ENCODE peak calls at places on chromosomes 7 and 10, in four cellular contexts. I, D, Y and N are unnamed samples.

GRCh38 chr7:120819861-120820260 is 38.1 kb downstream of the TSPAN12 start:
- DNase-seq in I (peak), D (no peak), Y (no peak), N (no peak)

GRCh38 chr10:132341017-132341416 is 9.0 kb downstream of the LRRC27 start:
- DNase-seq in I (no peak), D (no peak), Y (no peak), N (no peak)

GRCh38 chr7:52285689-52286088 is 749.7 kb upstream of the POM121L12 start:
- DNase-seq in I (no peak), D (no peak), Y (no peak), N (no peak)

GRCh38 chr7:63789378-63790176 is 209.1 kb upstream of the ZNF722 start:
- DNase-seq in I (peak), D (no peak), Y (no peak), N (no peak)

GRCh38 chr10:12019343-12019971 is 23.2 kb downstream of the UPF2 start:
- DNase-seq in I (no peak), D (peak), Y (no peak), N (no peak)

GRCh38 chr7:151232272-151233110 is at the start of gene CHPF2:
- DNase-seq in I (peak), D (peak), Y (peak), N (peak)

GRCh38 chr7:34060548-34060947 is 155.2 kb downstream of the BMPER start:
- DNase-seq in I (no peak), D (peak), Y (no peak), N (no peak)

GRCh38 chr7:133484135-133484534 is 231.3 kb downstream of the EXOC4 start:
- DNase-seq in I (no peak), D (no peak), Y (no peak), N (no peak)

GRCh38 chr7:27113991-27114866 is 11.7 kb upstream of the HOXA2 start:
- DNase-seq in I (peak), D (peak), Y (no peak), N (no peak)

GRCh38 chr7:55423277-55423711 is 58.2 kb downstream of the LANCL2 start:
- DNase-seq in I (no peak), D (peak), Y (no peak), N (no peak)

GRCh38 chr7:152435384-152436278 is at the start of gene KMT2C:
- DNase-seq in I (peak), D (peak), Y (peak), N (peak)

DNA sequence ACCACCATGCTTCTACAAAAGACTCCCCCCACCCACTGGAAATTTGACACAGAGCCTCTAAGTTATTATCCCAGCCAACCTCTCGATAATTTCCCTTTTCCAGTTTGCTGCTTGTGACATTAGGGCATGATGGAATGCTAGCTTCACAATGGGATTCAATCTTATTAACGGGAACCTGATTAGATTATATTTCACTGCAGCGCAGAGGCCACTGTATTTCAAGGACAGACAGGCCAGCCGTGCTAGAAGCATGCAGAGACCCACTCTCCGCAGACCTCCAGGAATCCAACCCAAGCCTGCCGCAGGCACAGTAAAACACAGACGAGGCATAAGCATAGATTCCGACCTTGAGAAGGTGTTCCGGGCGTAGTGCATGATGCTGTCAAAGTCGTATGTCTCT is 61.8 kb upstream of the OPALIN start:
- DNase-seq in I (no peak), D (no peak), Y (no peak), N (no peak)
- H3K4me3 ChIP-seq in I (no peak), D (no peak), Y (no peak), N (no peak)

GRCh38 chr7:73890541-73891147 is 29.7 kb downstream of the TMEM270 start:
- DNase-seq in I (no peak), D (no peak), Y (no peak), N (no peak)

GRCh38 chr7:73894851-73895441 is 34.0 kb downstream of the TMEM270 start:
- DNase-seq in I (peak), D (peak), Y (peak), N (peak)

GRCh38 chr7:73891178-73891885 is 30.4 kb downstream of the TMEM270 start:
- DNase-seq in I (no peak), D (peak), Y (no peak), N (no peak)

GRCh38 chr7:73893342-73894101 is 32.6 kb downstream of the TMEM270 start:
- DNase-seq in I (no peak), D (peak), Y (peak), N (no peak)

DNA sequence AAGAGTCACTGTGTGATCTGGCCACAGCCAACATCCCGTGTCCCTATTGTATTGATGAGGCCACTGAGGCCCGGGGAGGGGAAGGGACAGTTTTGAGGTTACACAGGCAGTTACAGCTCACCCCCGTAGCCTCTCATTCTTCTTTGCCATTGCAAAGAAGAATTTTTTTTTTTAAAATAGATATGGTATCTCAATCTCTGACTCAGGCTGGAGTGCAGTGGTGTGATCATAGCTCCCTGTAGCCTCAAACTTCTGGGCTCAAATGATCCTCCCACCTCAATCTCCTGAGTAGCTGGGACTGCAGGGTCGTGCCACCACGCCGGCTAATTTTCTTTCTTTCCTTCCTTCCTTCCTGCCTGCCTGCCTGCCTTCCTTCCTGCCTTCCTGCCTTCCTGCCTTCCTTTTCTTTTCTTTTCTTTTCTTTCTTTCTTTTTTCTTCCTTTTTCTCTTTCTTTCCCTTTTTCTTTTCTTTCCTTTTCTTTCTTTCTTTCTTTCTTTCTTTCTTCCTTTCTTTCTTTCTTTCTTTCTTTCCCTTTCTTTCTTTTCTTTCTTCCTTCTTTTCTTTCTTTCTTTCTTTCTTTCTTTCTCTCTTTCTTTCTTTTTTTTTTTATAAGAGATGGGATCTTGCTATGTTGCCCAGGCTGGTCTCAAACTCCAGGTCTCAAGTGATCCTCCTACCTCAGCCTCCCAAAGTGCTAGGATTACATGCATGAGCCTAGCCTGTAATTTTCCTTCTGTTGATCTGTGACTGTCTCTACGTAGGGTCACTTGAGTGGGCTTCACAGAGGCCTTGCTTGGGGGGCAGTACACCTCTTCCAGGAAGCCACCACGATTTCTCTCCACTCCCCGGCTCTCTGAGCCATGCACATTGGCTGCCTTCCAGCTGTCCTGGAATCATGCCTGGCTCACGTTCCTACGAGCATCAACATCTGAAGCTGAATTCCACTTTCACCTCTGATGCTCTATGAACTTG is 31.3 kb downstream of the TMEM270 start:
- DNase-seq in I (peak), D (peak), Y (peak), N (no peak)
- H3K27ac ChIP-seq in I (no peak), D (peak), Y (no peak), N (no peak)

GRCh38 chr7:5397657-5398237 is 25.9 kb downstream of the TNRC18 start:
- DNase-seq in I (no peak), D (no peak), Y (no peak), N (no peak)
- H3K4me3 ChIP-seq in I (no peak), D (no peak), Y (no peak), N (peak)

DNA sequence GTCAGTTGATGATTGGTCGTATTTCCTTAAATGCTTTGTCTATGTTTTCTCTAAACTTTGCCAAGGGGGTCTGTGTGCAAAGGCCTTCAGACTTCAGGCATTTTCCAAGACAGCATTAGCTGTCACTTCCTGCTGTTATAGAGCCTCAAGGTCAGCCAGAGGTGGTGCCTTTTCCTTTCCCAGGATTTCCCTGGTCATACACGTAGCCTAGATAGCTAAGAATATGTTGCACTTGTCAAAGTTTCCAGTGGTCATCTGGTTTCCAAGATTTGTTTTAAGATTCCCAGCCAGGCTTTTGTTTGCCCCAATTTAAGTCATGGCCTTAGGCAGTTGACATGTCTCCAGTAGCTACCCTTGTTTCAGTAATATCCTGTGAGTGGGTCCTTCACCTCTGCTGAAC is 133.2 kb upstream of the IGFBP3 start:
- DNase-seq in I (no peak), D (no peak), Y (no peak), N (no peak)
- H3K27ac ChIP-seq in I (no peak), D (no peak), Y (no peak), N (peak)

GRCh38 chr10:122142652-122143237 is 128.4 kb upstream of the BTBD16 start:
- DNase-seq in I (peak), D (no peak), Y (no peak), N (no peak)

GRCh38 chr10:122141821-122142651 is 129.1 kb upstream of the BTBD16 start:
- DNase-seq in I (peak), D (peak), Y (no peak), N (no peak)

GRCh38 chr10:122140477-122140902 is 130.6 kb upstream of the BTBD16 start:
- DNase-seq in I (peak), D (peak), Y (no peak), N (no peak)

GRCh38 chr10:122139627-122140151 is 131.4 kb upstream of the BTBD16 start:
- DNase-seq in I (no peak), D (no peak), Y (no peak), N (no peak)

GRCh38 chr10:122140941-122141623 is 130.0 kb upstream of the BTBD16 start:
- DNase-seq in I (peak), D (peak), Y (peak), N (peak)
- H3K4me3 ChIP-seq in I (peak), D (no peak), Y (no peak), N (no peak)

GRCh38 chr10:124685251-124685650 is 58.9 kb downstream of the FAM53B start:
- DNase-seq in I (no peak), D (no peak), Y (no peak), N (no peak)

GRCh38 chr10:124688366-124688765 is 55.8 kb downstream of the FAM53B start:
- DNase-seq in I (no peak), D (no peak), Y (no peak), N (no peak)

GRCh38 chr10:124683816-124684215 is 60.4 kb downstream of the FAM53B start:
- DNase-seq in I (no peak), D (no peak), Y (no peak), N (no peak)

GRCh38 chr10:124688889-124689670 is 55.1 kb downstream of the FAM53B start:
- DNase-seq in I (no peak), D (no peak), Y (no peak), N (no peak)

DNA sequence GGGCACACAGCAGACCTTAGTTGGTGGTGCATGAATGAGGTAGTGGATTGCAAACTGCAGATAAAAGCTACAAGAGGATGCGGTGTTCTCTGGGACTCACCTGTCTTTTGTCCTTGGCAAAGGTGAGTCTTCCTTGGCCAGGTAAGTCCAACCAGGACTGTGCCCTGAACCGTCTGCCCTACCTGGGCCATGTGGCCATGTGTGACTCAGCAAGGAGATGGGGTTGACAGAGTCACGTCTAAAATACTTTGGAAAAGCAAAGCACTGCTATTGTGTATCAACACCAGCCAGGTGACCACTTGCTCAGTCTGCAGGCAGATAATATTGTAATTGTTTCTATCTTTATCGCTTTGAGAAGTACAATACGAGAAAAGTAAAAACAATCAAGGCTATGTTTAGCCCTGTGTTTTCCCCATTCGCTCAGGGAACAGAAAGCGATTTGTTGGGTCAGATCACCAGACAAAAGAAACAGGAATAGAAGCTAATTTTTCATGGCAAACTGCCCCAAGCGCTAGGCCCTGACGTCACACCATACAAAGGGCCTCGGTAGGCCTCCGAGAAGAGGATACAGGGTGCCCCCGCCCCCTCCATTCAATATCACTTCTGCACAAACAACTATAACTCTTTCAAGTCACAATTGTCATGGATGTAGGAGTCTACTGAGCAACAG is 57.3 kb downstream of the FAM53B start:
- DNase-seq in I (no peak), D (no peak), Y (no peak), N (no peak)
- H3K27ac ChIP-seq in I (no peak), D (no peak), Y (peak), N (peak)

DNA sequence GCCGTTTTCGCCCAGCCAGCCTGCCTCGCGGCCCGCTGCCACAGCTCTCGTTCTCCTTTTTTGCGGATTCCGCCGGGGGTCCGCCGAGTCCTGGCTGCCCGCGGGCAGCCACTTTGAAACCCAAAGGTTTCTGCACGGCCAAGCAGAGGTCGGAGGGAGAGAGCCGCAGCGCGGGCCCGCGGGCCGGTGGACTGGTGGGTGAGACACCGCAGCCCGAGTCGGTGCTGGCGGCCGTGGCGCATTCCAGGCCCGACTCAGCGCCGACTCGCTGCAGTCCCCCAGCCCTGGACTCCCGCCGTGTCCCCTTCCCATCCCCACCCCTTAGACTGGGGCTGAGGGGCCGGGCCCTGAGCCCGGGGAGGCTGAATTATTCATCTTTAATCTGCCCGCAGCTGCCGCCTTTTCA is 2.4 kb downstream of the PAX2 start:
- DNase-seq in I (no peak), D (no peak), Y (no peak), N (no peak)
- H3K4me3 ChIP-seq in I (peak), D (no peak), Y (no peak), N (no peak)